ENCODE peak calls at places on chromosomes 5 and 9, in nine cellular contexts. One of them, this sample, is unnamed.

GRCh38 chr5:145680169-145680568 is 155.0 kb downstream of the PRELID2 start:
- DNase-seq in memory B cell: no peak
- DNase-seq in iris pigment epithelial cell: no peak
- DNase-seq in SW480: peak; percentile 13
- DNase-seq in SK-MEL-5: peak; percentile 49
- DNase-seq in cardiac fibroblast: no peak
- DNase-seq in central memory CD4-positive, alpha-beta T cell: no peak
- DNase-seq in H9: peak; percentile 47
- DNase-seq in HFFc6: no peak
- DNase-seq in this sample: no peak

GRCh38 chr5:174242573-174242972 is 197.1 kb downstream of the NSG2 start:
- DNase-seq in memory B cell: no peak
- DNase-seq in iris pigment epithelial cell: no peak
- DNase-seq in SW480: no peak
- DNase-seq in SK-MEL-5: no peak
- DNase-seq in cardiac fibroblast: no peak
- DNase-seq in central memory CD4-positive, alpha-beta T cell: no peak
- DNase-seq in H9: no peak
- DNase-seq in HFFc6: no peak
- DNase-seq in this sample: no peak

GRCh38 chr9:124590886-124591641 is 83.9 kb upstream of the NR5A1 start:
- DNase-seq in memory B cell: no peak
- DNase-seq in iris pigment epithelial cell: no peak
- DNase-seq in SW480: no peak
- DNase-seq in SK-MEL-5: no peak
- DNase-seq in cardiac fibroblast: no peak
- DNase-seq in central memory CD4-positive, alpha-beta T cell: no peak
- DNase-seq in H9: no peak
- DNase-seq in HFFc6: no peak
- DNase-seq in this sample: no peak

GRCh38 chr5:76679231-76679630 is 36.7 kb upstream of the F2R start:
- DNase-seq in memory B cell: no peak
- DNase-seq in iris pigment epithelial cell: peak; percentile 78
- DNase-seq in SW480: no peak
- DNase-seq in SK-MEL-5: no peak
- DNase-seq in cardiac fibroblast: peak; percentile 81
- DNase-seq in central memory CD4-positive, alpha-beta T cell: no peak
- DNase-seq in H9: no peak
- DNase-seq in HFFc6: no peak
- DNase-seq in this sample: no peak

GRCh38 chr9:4048441-4048840 is 251.4 kb downstream of the GLIS3 start:
- DNase-seq in memory B cell: no peak
- DNase-seq in iris pigment epithelial cell: peak; percentile 41
- DNase-seq in SW480: peak; percentile 11
- DNase-seq in SK-MEL-5: peak; percentile 60
- DNase-seq in cardiac fibroblast: peak; percentile 58
- DNase-seq in central memory CD4-positive, alpha-beta T cell: no peak
- DNase-seq in H9: no peak
- DNase-seq in HFFc6: peak; percentile 18
- DNase-seq in this sample: peak; percentile 29

GRCh38 chr5:15638341-15638740 is 138.4 kb downstream of the FBXL7 start:
- DNase-seq in memory B cell: no peak
- DNase-seq in iris pigment epithelial cell: no peak
- DNase-seq in SW480: no peak
- DNase-seq in SK-MEL-5: no peak
- DNase-seq in cardiac fibroblast: no peak
- DNase-seq in central memory CD4-positive, alpha-beta T cell: no peak
- DNase-seq in H9: no peak
- DNase-seq in HFFc6: no peak
- DNase-seq in this sample: no peak

GRCh38 chr9:80951675-80952074 is 737.7 kb downstream of the TLE1 start:
- DNase-seq in memory B cell: no peak
- DNase-seq in iris pigment epithelial cell: peak; percentile 64
- DNase-seq in SW480: no peak
- DNase-seq in SK-MEL-5: no peak
- DNase-seq in cardiac fibroblast: no peak
- DNase-seq in central memory CD4-positive, alpha-beta T cell: no peak
- DNase-seq in H9: no peak
- DNase-seq in HFFc6: no peak
- DNase-seq in this sample: peak; percentile 73

GRCh38 chr5:113181853-113182490 is 205.4 kb downstream of the DCP2 start:
- DNase-seq in memory B cell: no peak
- DNase-seq in iris pigment epithelial cell: no peak
- DNase-seq in SW480: peak; percentile 74
- DNase-seq in SK-MEL-5: no peak
- DNase-seq in cardiac fibroblast: no peak
- DNase-seq in central memory CD4-positive, alpha-beta T cell: no peak
- DNase-seq in H9: no peak
- DNase-seq in HFFc6: no peak
- DNase-seq in this sample: no peak

GRCh38 chr5:137708796-137709559 is 26.9 kb downstream of the KLHL3 start:
- DNase-seq in memory B cell: no peak
- DNase-seq in iris pigment epithelial cell: no peak
- DNase-seq in SW480: no peak
- DNase-seq in SK-MEL-5: no peak
- DNase-seq in cardiac fibroblast: no peak
- DNase-seq in central memory CD4-positive, alpha-beta T cell: no peak
- DNase-seq in H9: no peak
- DNase-seq in HFFc6: no peak
- DNase-seq in this sample: no peak

GRCh38 chr5:88690619-88691560 is 192.1 kb downstream of the MEF2C start:
- DNase-seq in memory B cell: peak; percentile 70
- DNase-seq in iris pigment epithelial cell: peak; percentile 52
- DNase-seq in SW480: peak; percentile 54
- DNase-seq in SK-MEL-5: peak; percentile 69
- DNase-seq in cardiac fibroblast: peak; percentile 66
- DNase-seq in central memory CD4-positive, alpha-beta T cell: peak; percentile 59
- DNase-seq in H9: peak; percentile 82
- DNase-seq in HFFc6: peak; percentile 38
- DNase-seq in this sample: peak; percentile 61

GRCh38 chr9:35731415-35732184 is 395 bp downstream of the TLN1 start:
- DNase-seq in memory B cell: no peak
- DNase-seq in iris pigment epithelial cell: peak; percentile 13
- DNase-seq in SW480: no peak
- DNase-seq in SK-MEL-5: no peak
- DNase-seq in cardiac fibroblast: no peak
- DNase-seq in central memory CD4-positive, alpha-beta T cell: no peak
- DNase-seq in H9: no peak
- DNase-seq in HFFc6: no peak
- DNase-seq in this sample: no peak

GRCh38 chr5:81184749-81185110 is 48.4 kb upstream of the CKMT2 start:
- DNase-seq in memory B cell: no peak
- DNase-seq in iris pigment epithelial cell: no peak
- DNase-seq in SW480: no peak
- DNase-seq in SK-MEL-5: no peak
- DNase-seq in cardiac fibroblast: no peak
- DNase-seq in central memory CD4-positive, alpha-beta T cell: no peak
- DNase-seq in H9: no peak
- DNase-seq in HFFc6: no peak
- DNase-seq in this sample: no peak

GRCh38 chr5:1064383-1065142 is 47.3 kb downstream of the SLC12A7 start:
- DNase-seq in memory B cell: no peak
- DNase-seq in iris pigment epithelial cell: no peak
- DNase-seq in SW480: no peak
- DNase-seq in SK-MEL-5: no peak
- DNase-seq in cardiac fibroblast: no peak
- DNase-seq in central memory CD4-positive, alpha-beta T cell: no peak
- DNase-seq in H9: no peak
- DNase-seq in HFFc6: no peak
- DNase-seq in this sample: no peak

GRCh38 chr9:113963017-113963620 is 87.0 kb downstream of the ZNF618 start:
- DNase-seq in memory B cell: no peak
- DNase-seq in iris pigment epithelial cell: peak; percentile 60
- DNase-seq in SW480: peak; percentile 35
- DNase-seq in SK-MEL-5: peak; percentile 70
- DNase-seq in cardiac fibroblast: peak; percentile 71
- DNase-seq in central memory CD4-positive, alpha-beta T cell: no peak
- DNase-seq in H9: peak; percentile 67
- DNase-seq in HFFc6: peak; percentile 39
- DNase-seq in this sample: peak; percentile 52

GRCh38 chr5:114362977-114363721 is 1.3 kb downstream of the KCNN2 start:
- DNase-seq in memory B cell: no peak
- DNase-seq in iris pigment epithelial cell: no peak
- DNase-seq in SW480: no peak
- DNase-seq in SK-MEL-5: peak; percentile 41
- DNase-seq in cardiac fibroblast: no peak
- DNase-seq in central memory CD4-positive, alpha-beta T cell: no peak
- DNase-seq in H9: peak; percentile 30
- DNase-seq in HFFc6: no peak
- DNase-seq in this sample: no peak

GRCh38 chr5:80324912-80325311 is 5.1 kb downstream of the SPZ1 start:
- DNase-seq in memory B cell: no peak
- DNase-seq in iris pigment epithelial cell: no peak
- DNase-seq in SW480: no peak
- DNase-seq in SK-MEL-5: no peak
- DNase-seq in cardiac fibroblast: no peak
- DNase-seq in central memory CD4-positive, alpha-beta T cell: no peak
- DNase-seq in H9: no peak
- DNase-seq in HFFc6: no peak
- DNase-seq in this sample: no peak

GRCh38 chr5:102826629-102827028 is 71.5 kb downstream of the PAM start:
- DNase-seq in memory B cell: no peak
- DNase-seq in iris pigment epithelial cell: no peak
- DNase-seq in SW480: no peak
- DNase-seq in SK-MEL-5: no peak
- DNase-seq in cardiac fibroblast: no peak
- DNase-seq in central memory CD4-positive, alpha-beta T cell: no peak
- DNase-seq in H9: no peak
- DNase-seq in HFFc6: no peak
- DNase-seq in this sample: no peak

GRCh38 chr5:41371741-41372140 is 138.7 kb downstream of the PLCXD3 start:
- DNase-seq in memory B cell: no peak
- DNase-seq in iris pigment epithelial cell: no peak
- DNase-seq in SW480: no peak
- DNase-seq in SK-MEL-5: no peak
- DNase-seq in cardiac fibroblast: peak; percentile 49
- DNase-seq in central memory CD4-positive, alpha-beta T cell: no peak
- DNase-seq in H9: no peak
- DNase-seq in HFFc6: peak; percentile 86
- DNase-seq in this sample: no peak

GRCh38 chr9:71719585-71719984 is 48.7 kb downstream of the CEMIP2 start:
- DNase-seq in memory B cell: no peak
- DNase-seq in iris pigment epithelial cell: peak; percentile 87
- DNase-seq in SW480: no peak
- DNase-seq in SK-MEL-5: no peak
- DNase-seq in cardiac fibroblast: peak; percentile 70
- DNase-seq in central memory CD4-positive, alpha-beta T cell: no peak
- DNase-seq in H9: no peak
- DNase-seq in HFFc6: peak; percentile 57
- DNase-seq in this sample: no peak

GRCh38 chr5:180631549-180632392 is 17.6 kb downstream of the FLT4 start:
- DNase-seq in memory B cell: no peak
- DNase-seq in iris pigment epithelial cell: no peak
- DNase-seq in SW480: no peak
- DNase-seq in SK-MEL-5: no peak
- DNase-seq in cardiac fibroblast: no peak
- DNase-seq in central memory CD4-positive, alpha-beta T cell: no peak
- DNase-seq in H9: no peak
- DNase-seq in HFFc6: no peak
- DNase-seq in this sample: no peak

GRCh38 chr5:173283318-173284288 is 44.6 kb downstream of the STC2 start:
- DNase-seq in memory B cell: peak; percentile 31
- DNase-seq in iris pigment epithelial cell: peak; percentile 68
- DNase-seq in SW480: peak; percentile 95
- DNase-seq in SK-MEL-5: peak; percentile 62
- DNase-seq in cardiac fibroblast: peak; percentile 70
- DNase-seq in central memory CD4-positive, alpha-beta T cell: peak; percentile 49
- DNase-seq in H9: peak; percentile 88
- DNase-seq in HFFc6: peak; percentile 42
- DNase-seq in this sample: peak; percentile 43

GRCh38 chr9:127858041-127858512 is 3.6 kb upstream of the ENG start:
- DNase-seq in memory B cell: no peak
- DNase-seq in iris pigment epithelial cell: no peak
- DNase-seq in SW480: no peak
- DNase-seq in SK-MEL-5: no peak
- DNase-seq in cardiac fibroblast: peak; percentile 67
- DNase-seq in central memory CD4-positive, alpha-beta T cell: no peak
- DNase-seq in H9: no peak
- DNase-seq in HFFc6: no peak
- DNase-seq in this sample: no peak

GRCh38 chr5:154311362-154311761 is 120.8 kb downstream of the GALNT10 start:
- DNase-seq in memory B cell: no peak
- DNase-seq in iris pigment epithelial cell: peak; percentile 63
- DNase-seq in SW480: no peak
- DNase-seq in SK-MEL-5: no peak
- DNase-seq in cardiac fibroblast: no peak
- DNase-seq in central memory CD4-positive, alpha-beta T cell: no peak
- DNase-seq in H9: no peak
- DNase-seq in HFFc6: no peak
- DNase-seq in this sample: no peak

GRCh38 chr9:114050646-114051045 is 27.5 kb downstream of the AMBP start:
- DNase-seq in memory B cell: no peak
- DNase-seq in iris pigment epithelial cell: no peak
- DNase-seq in SW480: no peak
- DNase-seq in SK-MEL-5: no peak
- DNase-seq in cardiac fibroblast: no peak
- DNase-seq in central memory CD4-positive, alpha-beta T cell: no peak
- DNase-seq in H9: no peak
- DNase-seq in HFFc6: no peak
- DNase-seq in this sample: no peak